ENCODE peak calls at places on chromosomes 4 and X, in six cellular contexts. L is GM12878, O is K562, U is HCT116, S is HepG2, J is H1. H is an unnamed sample.

GRCh38 chr4:6307891-6308290 is 38.2 kb downstream of the WFS1 start:
- DNase-seq in O (no peak), S (no peak), L (no peak), U (no peak), J (no peak), H (no peak)

GRCh38 chr4:170079981-170080380 is 9.8 kb downstream of the AADAT start:
- DNase-seq in S (no peak), L (no peak), O (no peak), J (no peak), U (no peak), H (no peak)

GRCh38 chr4:39855909-39856512 is 121.7 kb downstream of the PDS5A start:
- DNase-seq in O (peak; percentile 6), J (no peak), S (no peak), L (no peak), U (no peak), H (peak; percentile 26)

GRCh38 chr4:151228196-151229119 is 48.5 kb upstream of the PRSS48 start:
- DNase-seq in S (no peak), J (no peak), U (no peak), O (no peak), L (no peak), H (peak; percentile 92)

GRCh38 chr4:15331930-15332329 is 95.9 kb upstream of the C1QTNF7 start:
- DNase-seq in O (no peak), L (no peak), U (no peak), J (no peak), S (no peak), H (no peak)

GRCh38 chr4:56671860-56672259 is 9.2 kb downstream of the HOPX start:
- DNase-seq in J (no peak), O (no peak), S (no peak), L (no peak), U (no peak), H (no peak)

GRCh38 chrX:154542723-154543424 is 3.8 kb downstream of the G6PD start:
- DNase-seq in L (no peak), U (no peak), S (peak; percentile 42), J (no peak), O (no peak), H (no peak)

GRCh38 chr4:67934628-67935027 is 28.7 kb downstream of the TMPRSS11A start:
- DNase-seq in J (no peak), O (no peak), S (no peak), L (no peak), U (no peak), H (peak; percentile 89)

GRCh38 chr4:24096603-24097002 is 206.8 kb upstream of the PPARGC1A start:
- DNase-seq in O (no peak), S (no peak), L (no peak), J (no peak), U (no peak), H (no peak)

GRCh38 chr4:72302981-72303704 is 265.9 kb downstream of the ADAMTS3 start:
- DNase-seq in O (peak; percentile 45), S (peak; percentile 34), U (peak; percentile 6), L (no peak), J (no peak), H (peak; percentile 49)

GRCh38 chr4:56764775-56765174 is 56.7 kb downstream of the SPINK2 start:
- DNase-seq in S (no peak), O (no peak), J (no peak), L (no peak), U (no peak), H (no peak)

GRCh38 chr4:3771932-3772495 is 5.8 kb downstream of the ADRA2C start:
- DNase-seq in U (no peak), O (no peak), S (no peak), J (no peak), L (no peak), H (no peak)

GRCh38 chr4:122963222-122963621 is 40.8 kb upstream of the NUDT6 start:
- DNase-seq in O (no peak), S (no peak), U (no peak), L (no peak), J (no peak), H (no peak)

GRCh38 chr4:3137908-3138307 is 63.4 kb downstream of the HTT start:
- DNase-seq in O (no peak), L (no peak), J (no peak), S (no peak), U (no peak), H (no peak)

GRCh38 chrX:38313190-38313589 is 14.1 kb downstream of the RPGR start:
- DNase-seq in L (no peak), S (no peak), O (no peak), J (no peak), U (no peak), H (no peak)

GRCh38 chr4:105598787-105599186 is 46.4 kb downstream of the ARHGEF38 start:
- DNase-seq in L (no peak), O (no peak), S (no peak), U (no peak), J (no peak), H (no peak)

GRCh38 chrX:57918750-57919436 is 8.6 kb upstream of the ZXDA start:
- DNase-seq in U (peak; percentile 26), S (peak; percentile 5), J (no peak), O (no peak), L (no peak), H (peak; percentile 30)

GRCh38 chrX:118271770-118272169 is 74.1 kb upstream of the WDR44 start:
- DNase-seq in O (peak; percentile 13), J (no peak), U (no peak), L (no peak), S (no peak), H (peak; percentile 57)

GRCh38 chr4:150289198-150289597 is 211.0 kb downstream of the DCLK2 start:
- DNase-seq in J (no peak), S (peak; percentile 13), O (no peak), L (no peak), U (no peak), H (no peak)

GRCh38 chr4:66769436-66769835 is 775.9 kb downstream of the CENPC start:
- DNase-seq in L (no peak), S (no peak), U (no peak), J (no peak), O (no peak), H (no peak)

GRCh38 chrX:47360423-47361179 is 9.8 kb upstream of the ZNF157 start:
- DNase-seq in S (no peak), U (no peak), O (no peak), J (no peak), L (no peak), H (no peak)

GRCh38 chrX:153460826-153461225 is 9.6 kb downstream of the HAUS7 start:
- DNase-seq in J (no peak), S (peak; percentile 15), O (peak; percentile 63), L (no peak), U (no peak), H (peak; percentile 47)

GRCh38 chrX:40173662-40174593 is 76.2 kb upstream of the BCOR start:
- DNase-seq in J (no peak), O (peak; percentile 22), U (peak; percentile 72), S (peak; percentile 76), L (no peak), H (peak; percentile 45)

DNA sequence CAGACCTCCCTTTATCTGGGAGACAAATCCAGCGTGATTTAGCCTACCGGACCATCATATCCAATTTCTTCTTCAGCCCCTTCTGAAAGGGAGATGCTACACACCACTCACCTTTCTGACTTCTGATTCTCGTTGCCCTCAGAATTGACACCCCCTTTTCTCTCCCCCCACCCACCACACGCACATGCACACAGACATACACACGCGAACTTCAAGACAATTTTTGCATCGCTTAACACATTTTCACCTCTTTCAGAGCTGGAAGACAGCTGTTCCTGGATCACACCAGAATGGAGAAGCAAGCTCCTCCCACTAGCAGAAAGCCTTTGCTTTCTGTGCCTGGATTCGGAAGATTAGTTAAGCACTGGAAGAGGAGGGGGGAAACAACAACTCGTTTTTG is 1.0 kb upstream of the SNCA start:
- DNase-seq in L (no peak), U (no peak), J (no peak), S (no peak), O (peak; percentile 19), H (peak; percentile 63)
- TF ChIP-seq EZH2 in L (no peak), U (no peak), J (no peak), S (no peak), O (no peak), H (no peak)

GRCh38 chr4:81606796-81607550 is 135.3 kb upstream of the RASGEF1B start:
- DNase-seq in J (no peak), L (no peak), O (peak; percentile 27), U (no peak), S (no peak), H (no peak)
- TF ChIP-seq MAX in J (no peak), L (no peak), O (no peak), U (no peak), S (no peak), H (no peak)

DNA sequence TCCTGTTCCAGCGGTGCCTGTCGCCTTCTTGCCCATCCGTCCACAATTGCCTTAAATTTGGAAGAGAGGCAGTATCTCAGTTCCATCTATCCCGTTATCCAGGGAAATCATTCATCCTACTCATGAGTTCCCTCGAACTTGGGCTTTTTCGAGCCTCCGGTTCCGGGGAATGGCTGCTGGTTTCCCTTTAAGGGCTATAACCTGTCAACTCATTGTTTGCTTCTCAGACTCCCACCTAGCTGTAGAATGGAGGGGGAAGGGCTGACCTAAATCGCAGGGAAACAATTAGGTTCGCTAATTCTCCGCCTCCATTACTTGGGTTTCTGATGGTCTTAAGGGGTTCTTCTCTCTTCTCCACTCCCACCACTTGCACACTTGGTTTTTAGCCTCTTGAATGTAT is 1.2 kb downstream of the UCHL1 start:
- DNase-seq in S (no peak), J (no peak), L (no peak), U (no peak), O (no peak), H (peak; percentile 14)
- TF ChIP-seq EZH2 in S (no peak), J (no peak), L (no peak), U (no peak), O (no peak), H (no peak)

GRCh38 chrX:71111851-71112468 is 583 bp upstream of the IL2RG start:
- DNase-seq in U (no peak), O (no peak), S (no peak), L (no peak), J (no peak), H (no peak)
- TF ChIP-seq MAX in U (no peak), O (no peak), S (no peak), L (no peak), J (no peak), H (no peak)

DNA sequence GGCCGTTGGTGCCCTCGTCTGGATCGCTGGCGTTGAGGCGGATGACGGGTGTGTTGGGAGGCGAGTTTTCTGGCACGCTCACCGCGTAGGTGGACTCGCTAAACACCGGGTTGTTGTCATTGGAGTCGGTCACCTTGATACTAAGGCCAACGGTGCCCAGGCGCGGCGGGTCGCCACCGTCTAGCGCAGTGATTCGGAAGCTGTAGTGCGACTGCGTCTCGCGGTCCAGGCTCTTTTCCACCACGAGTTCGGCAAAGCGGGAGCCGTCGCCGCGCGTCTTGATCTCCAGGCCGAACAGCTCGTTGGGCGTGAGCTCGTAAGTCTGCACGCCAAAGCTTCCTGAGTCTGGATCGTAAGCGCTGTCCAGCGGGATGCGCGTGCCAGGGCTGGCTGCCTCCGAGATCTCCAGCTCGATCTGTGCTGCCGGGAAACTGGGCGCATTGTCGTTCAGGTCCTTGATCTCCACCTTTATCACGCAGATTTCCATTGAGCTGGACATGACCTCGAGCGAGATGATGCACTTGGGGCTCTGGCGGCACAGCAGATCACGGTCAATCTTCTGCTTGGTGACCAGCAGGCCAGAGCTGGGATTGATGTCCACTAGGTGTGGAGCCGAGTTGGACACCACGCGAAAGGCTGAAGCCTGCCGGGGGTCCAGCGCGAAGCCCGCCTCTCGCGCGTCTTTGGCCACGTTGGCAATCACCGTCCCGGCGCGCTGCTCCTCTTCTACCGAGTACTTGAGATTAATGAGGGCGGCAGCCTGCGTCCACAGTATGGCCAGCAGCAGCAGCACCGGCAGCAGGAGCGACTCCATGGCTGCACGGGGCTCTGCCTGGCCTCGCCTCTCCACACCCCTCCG is 2.1 kb downstream of the PCDH19 start:
- DNase-seq in S (no peak), U (no peak), O (no peak), L (no peak), J (no peak), H (peak; percentile 24)
- TF ChIP-seq EZH2 in S (no peak), U (no peak), O (no peak), L (no peak), J (peak; percentile 74), H (peak; percentile 21)

H was measured in endothelial cell of umbilical vein.